ENCODE peak calls at places on chromosome X, in nine cellular contexts. One of them, this sample, is unnamed. For H3K27me3, the result is how much of the 10 kb centered on the place peaks cover.

GRCh38 chrX:24491741-24492140 is 26.7 kb downstream of the PDK3 start:
- DNase-seq in aorta: no peak
- DNase-seq in colonic mucosa: no peak
- DNase-seq in hepatocyte: no peak
- DNase-seq in H9: peak
- DNase-seq in effector memory CD4-positive, alpha-beta T cell: no peak
- DNase-seq in suprapubic skin: no peak
- DNase-seq in breast epithelium: no peak
- DNase-seq in psoas muscle: no peak
- DNase-seq in this sample: no peak

GRCh38 chrX:11309220-11309619 is 16.0 kb downstream of the AMELX start:
- DNase-seq in psoas muscle: no peak
- DNase-seq in colonic mucosa: no peak
- DNase-seq in hepatocyte: no peak
- DNase-seq in aorta: no peak
- DNase-seq in breast epithelium: no peak
- DNase-seq in suprapubic skin: no peak
- DNase-seq in effector memory CD4-positive, alpha-beta T cell: no peak
- DNase-seq in H9: no peak
- DNase-seq in this sample: no peak

GRCh38 chrX:39704590-39704989 is 393.2 kb downstream of the BCOR start:
- DNase-seq in breast epithelium: no peak
- DNase-seq in suprapubic skin: no peak
- DNase-seq in psoas muscle: no peak
- DNase-seq in H9: no peak
- DNase-seq in effector memory CD4-positive, alpha-beta T cell: no peak
- DNase-seq in aorta: no peak
- DNase-seq in colonic mucosa: no peak
- DNase-seq in hepatocyte: peak
- DNase-seq in this sample: no peak

GRCh38 chrX:11899091-11899490 is 141.1 kb downstream of the MSL3 start:
- DNase-seq in H9: no peak
- DNase-seq in hepatocyte: no peak
- DNase-seq in breast epithelium: no peak
- DNase-seq in psoas muscle: no peak
- DNase-seq in suprapubic skin: no peak
- DNase-seq in aorta: no peak
- DNase-seq in colonic mucosa: no peak
- DNase-seq in effector memory CD4-positive, alpha-beta T cell: no peak
- DNase-seq in this sample: peak

GRCh38 chrX:81237516-81237915 is 35.6 kb downstream of the SH3BGRL start:
- DNase-seq in suprapubic skin: no peak
- DNase-seq in H9: no peak
- DNase-seq in effector memory CD4-positive, alpha-beta T cell: no peak
- DNase-seq in colonic mucosa: no peak
- DNase-seq in hepatocyte: no peak
- DNase-seq in psoas muscle: no peak
- DNase-seq in aorta: no peak
- DNase-seq in breast epithelium: no peak
- DNase-seq in this sample: no peak

GRCh38 chrX:44162964-44163475 is 180.5 kb downstream of the EFHC2 start:
- DNase-seq in breast epithelium: no peak
- DNase-seq in colonic mucosa: no peak
- DNase-seq in H9: no peak
- DNase-seq in suprapubic skin: no peak
- DNase-seq in effector memory CD4-positive, alpha-beta T cell: no peak
- DNase-seq in psoas muscle: no peak
- DNase-seq in aorta: no peak
- DNase-seq in hepatocyte: no peak
- DNase-seq in this sample: no peak

GRCh38 chrX:37644381-37645305 is 40.9 kb upstream of the XK start:
- DNase-seq in suprapubic skin: no peak
- DNase-seq in H9: no peak
- DNase-seq in psoas muscle: no peak
- DNase-seq in breast epithelium: no peak
- DNase-seq in effector memory CD4-positive, alpha-beta T cell: no peak
- DNase-seq in hepatocyte: no peak
- DNase-seq in colonic mucosa: no peak
- DNase-seq in aorta: no peak
- DNase-seq in this sample: no peak

GRCh38 chrX:131752493-131753198 is 208.8 kb downstream of the OR13H1 start:
- DNase-seq in H9: no peak
- DNase-seq in hepatocyte: no peak
- DNase-seq in suprapubic skin: no peak
- DNase-seq in psoas muscle: peak
- DNase-seq in effector memory CD4-positive, alpha-beta T cell: peak
- DNase-seq in colonic mucosa: peak
- DNase-seq in aorta: peak
- DNase-seq in breast epithelium: no peak
- DNase-seq in this sample: no peak

GRCh38 chrX:31153475-31154047 is 81.7 kb upstream of the FTHL17 start:
- DNase-seq in aorta: no peak
- DNase-seq in H9: no peak
- DNase-seq in suprapubic skin: no peak
- DNase-seq in psoas muscle: no peak
- DNase-seq in colonic mucosa: no peak
- DNase-seq in effector memory CD4-positive, alpha-beta T cell: no peak
- DNase-seq in hepatocyte: no peak
- DNase-seq in breast epithelium: no peak
- DNase-seq in this sample: no peak

GRCh38 chrX:83916525-83916924 is 55.6 kb downstream of the CYLC1 start:
- DNase-seq in breast epithelium: no peak
- DNase-seq in H9: no peak
- DNase-seq in suprapubic skin: no peak
- DNase-seq in colonic mucosa: no peak
- DNase-seq in effector memory CD4-positive, alpha-beta T cell: no peak
- DNase-seq in hepatocyte: peak
- DNase-seq in psoas muscle: no peak
- DNase-seq in aorta: no peak
- DNase-seq in this sample: peak

DNA sequence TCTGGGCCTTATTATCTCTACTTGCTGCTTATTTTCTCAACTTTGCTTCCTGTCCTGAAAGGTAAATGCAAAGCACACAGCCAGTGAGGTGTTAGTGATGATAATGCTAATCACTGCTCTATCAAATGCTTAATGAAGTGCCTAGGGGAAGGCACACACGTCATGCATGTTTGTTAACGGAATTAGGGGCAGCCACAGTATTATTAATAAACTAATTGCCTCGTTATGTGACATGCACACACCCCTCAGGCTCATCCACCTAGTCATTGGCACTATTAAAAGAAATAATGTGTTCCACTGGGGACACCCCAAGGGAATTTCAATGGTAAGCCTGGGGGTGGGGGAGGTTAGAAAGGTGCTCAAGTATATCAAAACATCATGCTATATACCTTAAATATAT is 125.2 kb downstream of the GUCY2F start:
- DNase-seq in colonic mucosa: no peak
- DNase-seq in suprapubic skin: no peak
- DNase-seq in hepatocyte: no peak
- DNase-seq in aorta: no peak
- DNase-seq in breast epithelium: no peak
- DNase-seq in psoas muscle: no peak
- DNase-seq in effector memory CD4-positive, alpha-beta T cell: no peak
- DNase-seq in H9: no peak
- DNase-seq in this sample: no peak
- H3K27me3 ChIP-seq in colonic mucosa: under half
- H3K27me3 ChIP-seq in suprapubic skin: under half
- H3K27me3 ChIP-seq in hepatocyte: under half
- H3K27me3 ChIP-seq in aorta: under half
- H3K27me3 ChIP-seq in breast epithelium: under half
- H3K27me3 ChIP-seq in psoas muscle: under half
- H3K27me3 ChIP-seq in effector memory CD4-positive, alpha-beta T cell: under half
- H3K27me3 ChIP-seq in H9: under half
- H3K27me3 ChIP-seq in this sample: under half

GRCh38 chrX:107935664-107936433 is 46.3 kb downstream of the TEX13B start:
- DNase-seq in suprapubic skin: no peak
- DNase-seq in H9: peak
- DNase-seq in colonic mucosa: no peak
- DNase-seq in effector memory CD4-positive, alpha-beta T cell: no peak
- DNase-seq in breast epithelium: no peak
- DNase-seq in psoas muscle: no peak
- DNase-seq in hepatocyte: peak
- DNase-seq in aorta: no peak
- DNase-seq in this sample: no peak

GRCh38 chrX:107940095-107940494 is 42.1 kb downstream of the TEX13B start:
- DNase-seq in psoas muscle: no peak
- DNase-seq in H9: no peak
- DNase-seq in suprapubic skin: no peak
- DNase-seq in hepatocyte: peak
- DNase-seq in colonic mucosa: no peak
- DNase-seq in aorta: no peak
- DNase-seq in effector memory CD4-positive, alpha-beta T cell: no peak
- DNase-seq in breast epithelium: no peak
- DNase-seq in this sample: peak

GRCh38 chrX:107936434-107936730 is 45.8 kb downstream of the TEX13B start:
- DNase-seq in psoas muscle: no peak
- DNase-seq in breast epithelium: no peak
- DNase-seq in colonic mucosa: no peak
- DNase-seq in H9: no peak
- DNase-seq in suprapubic skin: no peak
- DNase-seq in hepatocyte: no peak
- DNase-seq in effector memory CD4-positive, alpha-beta T cell: no peak
- DNase-seq in aorta: no peak
- DNase-seq in this sample: no peak

GRCh38 chrX:107935200-107935599 is 47.0 kb downstream of the TEX13B start:
- DNase-seq in hepatocyte: no peak
- DNase-seq in psoas muscle: no peak
- DNase-seq in breast epithelium: no peak
- DNase-seq in suprapubic skin: no peak
- DNase-seq in aorta: no peak
- DNase-seq in colonic mucosa: no peak
- DNase-seq in H9: no peak
- DNase-seq in effector memory CD4-positive, alpha-beta T cell: no peak
- DNase-seq in this sample: no peak

DNA sequence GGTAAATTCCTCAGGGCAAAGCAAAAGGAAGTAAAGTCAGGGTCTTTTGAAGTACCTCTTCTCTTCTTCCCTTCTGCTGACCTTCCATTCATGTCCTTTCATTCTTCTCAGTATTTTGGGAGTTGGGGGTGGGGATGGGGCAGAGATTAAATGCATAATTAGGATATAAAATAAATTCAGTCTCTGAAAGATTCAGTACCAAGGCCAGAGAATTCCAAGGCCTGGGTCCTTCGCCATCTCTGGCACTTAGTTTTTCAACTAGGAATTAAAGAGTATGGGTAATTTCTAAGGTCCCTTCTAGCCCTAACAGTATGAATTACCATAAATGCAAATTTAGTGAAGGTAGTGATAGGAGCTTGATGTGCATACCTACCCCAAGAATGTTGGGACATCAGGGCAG is 47.9 kb downstream of the TEX13B start:
- DNase-seq in H9: no peak
- DNase-seq in psoas muscle: no peak
- DNase-seq in hepatocyte: no peak
- DNase-seq in effector memory CD4-positive, alpha-beta T cell: no peak
- DNase-seq in suprapubic skin: no peak
- DNase-seq in colonic mucosa: no peak
- DNase-seq in aorta: no peak
- DNase-seq in breast epithelium: no peak
- DNase-seq in this sample: no peak
- H3K27me3 ChIP-seq in H9: under half
- H3K27me3 ChIP-seq in psoas muscle: under half
- H3K27me3 ChIP-seq in hepatocyte: under half
- H3K27me3 ChIP-seq in effector memory CD4-positive, alpha-beta T cell: under half
- H3K27me3 ChIP-seq in suprapubic skin: under half
- H3K27me3 ChIP-seq in colonic mucosa: under half
- H3K27me3 ChIP-seq in aorta: under half
- H3K27me3 ChIP-seq in breast epithelium: under half
- H3K27me3 ChIP-seq in this sample: under half

DNA sequence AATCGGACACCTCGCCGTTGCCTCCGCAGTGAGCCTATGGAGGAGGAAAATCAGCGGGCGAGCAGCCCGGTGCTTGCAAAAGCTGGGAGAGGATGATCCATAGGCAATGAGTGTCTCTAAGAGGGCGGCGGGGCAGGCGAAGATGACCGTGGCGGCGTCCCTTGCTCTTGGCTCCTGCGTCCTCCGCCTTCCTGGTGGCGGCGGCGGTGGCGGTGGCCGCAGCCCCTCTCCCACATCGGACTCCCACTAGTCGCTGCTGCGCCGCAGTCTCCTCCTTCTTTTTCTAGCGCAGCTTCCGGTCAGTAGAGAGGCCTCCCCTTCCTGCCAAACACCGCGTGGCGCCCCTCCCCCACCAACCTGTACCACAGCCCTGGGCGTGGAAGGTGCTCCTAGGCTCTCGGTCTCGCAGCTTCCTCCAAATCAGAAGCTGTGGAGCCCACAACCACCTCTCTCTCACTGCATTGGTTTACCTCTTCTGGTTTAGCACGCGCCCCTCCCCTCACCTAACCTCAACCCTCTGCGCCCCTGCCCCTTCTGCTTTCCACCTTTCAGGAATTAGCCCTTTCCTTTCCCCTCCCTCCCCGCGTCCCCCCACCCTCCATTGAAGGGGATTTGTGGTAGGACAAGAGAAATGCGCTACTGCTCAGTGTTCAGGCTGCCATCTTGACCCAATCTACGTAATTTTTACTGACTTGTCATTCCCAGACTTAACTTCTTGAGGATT is at the start of gene SPIN3:
- DNase-seq in psoas muscle: peak
- DNase-seq in breast epithelium: peak
- DNase-seq in aorta: peak
- DNase-seq in H9: peak
- DNase-seq in hepatocyte: peak
- DNase-seq in colonic mucosa: peak
- DNase-seq in effector memory CD4-positive, alpha-beta T cell: peak
- DNase-seq in suprapubic skin: peak
- DNase-seq in this sample: peak
- H3K27me3 ChIP-seq in psoas muscle: under half
- H3K27me3 ChIP-seq in breast epithelium: under half
- H3K27me3 ChIP-seq in aorta: under half
- H3K27me3 ChIP-seq in H9: under half
- H3K27me3 ChIP-seq in hepatocyte: under half
- H3K27me3 ChIP-seq in colonic mucosa: under half
- H3K27me3 ChIP-seq in effector memory CD4-positive, alpha-beta T cell: under half
- H3K27me3 ChIP-seq in suprapubic skin: under half
- H3K27me3 ChIP-seq in this sample: under half

DNA sequence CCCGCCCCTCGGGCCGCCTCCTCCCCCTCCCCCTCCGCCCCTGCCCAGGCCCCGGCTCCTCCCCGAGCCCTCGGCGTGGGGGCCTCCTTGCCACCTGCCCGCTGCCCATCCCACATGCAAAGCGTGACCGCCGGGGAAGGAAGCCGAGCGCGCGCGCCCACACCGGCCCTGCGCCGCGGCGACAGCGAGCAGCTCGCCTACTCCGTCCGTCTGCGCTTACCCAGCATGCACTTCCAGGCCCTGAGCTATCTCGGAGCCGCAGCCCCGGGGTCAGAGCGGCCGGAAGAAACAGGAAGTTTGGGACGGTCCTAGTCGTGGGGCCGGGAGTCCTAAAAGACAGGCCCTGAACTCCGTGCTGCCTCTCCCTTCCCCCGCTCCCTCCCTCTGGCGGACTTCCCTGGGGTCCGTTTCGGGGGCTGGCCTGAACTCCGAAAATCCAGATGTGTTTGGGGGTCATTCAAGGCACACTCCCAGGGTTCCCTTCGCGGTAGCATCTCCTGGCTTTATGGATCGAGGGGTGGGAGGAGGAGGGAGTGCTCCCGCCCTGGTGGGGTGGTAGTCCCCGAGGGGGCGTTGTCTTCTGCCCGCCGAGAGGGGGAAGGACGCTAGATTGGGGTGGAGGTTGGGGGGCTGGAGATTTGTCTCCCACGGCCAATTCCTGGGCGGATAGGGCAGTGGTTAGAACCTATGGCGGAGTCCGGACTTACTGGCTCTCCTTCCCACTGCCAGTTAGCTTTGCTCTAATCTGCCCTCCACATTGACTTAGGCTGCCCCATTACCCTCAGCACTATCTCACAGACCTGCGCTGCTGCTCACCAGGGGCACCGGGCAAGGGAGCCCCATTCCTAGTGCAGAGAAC is 25.0 kb upstream of the BCORL1 start:
- DNase-seq in psoas muscle: peak
- DNase-seq in breast epithelium: no peak
- DNase-seq in aorta: peak
- DNase-seq in hepatocyte: peak
- DNase-seq in colonic mucosa: peak
- DNase-seq in H9: peak
- DNase-seq in effector memory CD4-positive, alpha-beta T cell: no peak
- DNase-seq in suprapubic skin: no peak
- DNase-seq in this sample: peak
- H3K27me3 ChIP-seq in psoas muscle: under half
- H3K27me3 ChIP-seq in breast epithelium: under half
- H3K27me3 ChIP-seq in aorta: under half
- H3K27me3 ChIP-seq in hepatocyte: under half
- H3K27me3 ChIP-seq in colonic mucosa: under half
- H3K27me3 ChIP-seq in H9: half or more
- H3K27me3 ChIP-seq in effector memory CD4-positive, alpha-beta T cell: under half
- H3K27me3 ChIP-seq in suprapubic skin: under half
- H3K27me3 ChIP-seq in this sample: under half